ENCODE peak calls at places on chromosomes 1 and 21, in six cellular contexts. I is A549; T is activated T-helper 1 cell treated with anti-CD3 and anti-CD28 coated beads, Interleukin-2, amount 50 U/mL, for 16 hours; E is MCF 10A; Y is GM04503; D is stimulated activated effector memory CD8-positive, alpha-beta T cell treated with anti-CD3 and anti-CD28 coated beads, Interleukin-12 subunit alpha, Interleukin-12 subunit beta, amount 100 ng/mL, for 72 hours. U is an unnamed sample.
A peak's percentile ranks its signal among the peaks of the same experiment; 100 is the strongest.

GRCh38 chr21:39434950-39435349 is 10.6 kb downstream of the LCA5L start:
- DNase-seq in I (no peak), T (no peak), E (no peak), Y (no peak), D (no peak), U (peak; percentile 28)

GRCh38 chr1:159889821-159890252 is 10.1 kb downstream of the CFAP45 start:
- DNase-seq in I (no peak), T (no peak), E (peak; percentile 96), Y (peak; percentile 90), D (no peak), U (peak; percentile 96)

GRCh38 chr1:70485624-70486023 is 74.6 kb downstream of the CTH start:
- DNase-seq in I (no peak), T (no peak), E (no peak), Y (no peak), D (no peak), U (no peak)

GRCh38 chr1:155569988-155570592 is 7.5 kb upstream of the ASH1L start:
- DNase-seq in I (no peak), T (no peak), E (peak; percentile 77), Y (no peak), D (no peak), U (no peak)

GRCh38 chr21:32298148-32298559 is 501 bp upstream of the MRAP start:
- DNase-seq in I (no peak), T (no peak), E (peak; percentile 17), Y (no peak), D (no peak), U (no peak)

GRCh38 chr1:214558002-214558770 is 6.8 kb upstream of the PTPN14 start:
- DNase-seq in I (peak; percentile 38), T (no peak), E (peak; percentile 87), Y (peak; percentile 88), D (no peak), U (peak; percentile 70)

GRCh38 chr1:45012639-45013278 is 705 bp downstream of the UROD start:
- DNase-seq in I (peak; percentile 11), T (no peak), E (peak; percentile 77), Y (peak; percentile 18), D (no peak), U (peak; percentile 69)

GRCh38 chr1:33758698-33759097 is 105.2 kb upstream of the HMGB4 start:
- DNase-seq in I (no peak), T (no peak), E (peak; percentile 42), Y (no peak), D (no peak), U (no peak)

GRCh38 chr1:217029311-217030157 is 306.3 kb upstream of the ESRRG start:
- DNase-seq in I (no peak), T (no peak), E (peak; percentile 95), Y (peak; percentile 42), D (no peak), U (peak; percentile 99)

GRCh38 chr1:204285438-204286322 is 71.9 kb upstream of the GOLT1A start:
- DNase-seq in I (no peak), T (no peak), E (no peak), Y (no peak), D (no peak), U (no peak)

GRCh38 chr1:186308264-186309060 is 66.6 kb downstream of the TPR start:
- DNase-seq in I (no peak), T (no peak), E (no peak), Y (no peak), D (no peak), U (no peak)

GRCh38 chr1:6627841-6628545 is 3.3 kb downstream of the THAP3 start:
- DNase-seq in I (no peak), T (no peak), E (no peak), Y (no peak), D (no peak), U (no peak)

GRCh38 chr1:85440584-85440983 is 24.4 kb downstream of the DDAH1 start:
- DNase-seq in I (no peak), T (no peak), E (no peak), Y (no peak), D (no peak), U (no peak)

GRCh38 chr1:46592846-46593245 is 11.2 kb downstream of the MKNK1 start:
- DNase-seq in I (no peak), T (no peak), E (no peak), Y (no peak), D (no peak), U (no peak)

GRCh38 chr1:154483941-154484803 is 17.8 kb upstream of the TDRD10 start:
- DNase-seq in I (no peak), T (no peak), E (peak; percentile 79), Y (no peak), D (no peak), U (peak; percentile 61)

GRCh38 chr1:3743421-3743820 is 8.8 kb upstream of the CCDC27 start:
- DNase-seq in I (no peak), T (no peak), E (no peak), Y (peak; percentile 16), D (no peak), U (no peak)

GRCh38 chr1:214537872-214538473 is 13.4 kb downstream of the PTPN14 start:
- DNase-seq in I (no peak), T (no peak), E (no peak), Y (no peak), D (no peak), U (no peak)

GRCh38 chr1:190084552-190084951 is 393.1 kb downstream of the BRINP3 start:
- DNase-seq in I (no peak), T (no peak), E (no peak), Y (no peak), D (no peak), U (peak; percentile 69)

U was measured in PC-3.